ENCODE peak calls at places on chromosomes 7 and 10, in ten cellular contexts. One of them, this sample, is unnamed.
A peak's percentile ranks its signal among the peaks of the same experiment; 100 is the strongest.

GRCh38 chr7:112459645-112460044 is 9.4 kb downstream of the IFRD1 start:
- DNase-seq in GM23248: peak; percentile 14
- DNase-seq in SK-N-SH: no peak
- DNase-seq in IMR-90: no peak
- DNase-seq in GM23338: peak; percentile 12
- DNase-seq in HCT116: no peak
- DNase-seq in Karpas-422: no peak
- DNase-seq in PC-9: no peak
- DNase-seq in hepatocyte: no peak
- DNase-seq in fibroblast of lung: no peak
- DNase-seq in this sample: no peak

GRCh38 chr10:132375116-132375794 is 21.7 kb upstream of the PWWP2B start:
- DNase-seq in SK-N-SH: no peak
- DNase-seq in fibroblast of lung: no peak
- DNase-seq in hepatocyte: no peak
- DNase-seq in GM23338: peak; percentile 47
- DNase-seq in PC-9: no peak
- DNase-seq in IMR-90: no peak
- DNase-seq in GM23248: no peak
- DNase-seq in HCT116: no peak
- DNase-seq in Karpas-422: no peak
- DNase-seq in this sample: no peak

GRCh38 chr10:11901454-11902431 is 78.6 kb downstream of the PROSER2 start:
- DNase-seq in PC-9: no peak
- DNase-seq in hepatocyte: peak; percentile 47
- DNase-seq in Karpas-422: no peak
- DNase-seq in GM23248: peak; percentile 22
- DNase-seq in HCT116: no peak
- DNase-seq in SK-N-SH: no peak
- DNase-seq in fibroblast of lung: no peak
- DNase-seq in IMR-90: peak; percentile 10
- DNase-seq in GM23338: no peak
- DNase-seq in this sample: peak; percentile 16

GRCh38 chr10:123945506-123945905 is 53.9 kb upstream of the CPXM2 start:
- DNase-seq in GM23338: peak; percentile 64
- DNase-seq in HCT116: peak; percentile 63
- DNase-seq in SK-N-SH: no peak
- DNase-seq in IMR-90: peak; percentile 2
- DNase-seq in Karpas-422: peak; percentile 72
- DNase-seq in PC-9: no peak
- DNase-seq in hepatocyte: peak; percentile 37
- DNase-seq in fibroblast of lung: no peak
- DNase-seq in GM23248: peak; percentile 79
- DNase-seq in this sample: no peak

GRCh38 chr7:92717601-92717981 is 118.8 kb downstream of the CDK6 start:
- DNase-seq in fibroblast of lung: peak; percentile 84
- DNase-seq in IMR-90: peak; percentile 66
- DNase-seq in hepatocyte: no peak
- DNase-seq in SK-N-SH: no peak
- DNase-seq in PC-9: no peak
- DNase-seq in Karpas-422: no peak
- DNase-seq in HCT116: no peak
- DNase-seq in GM23338: no peak
- DNase-seq in GM23248: peak; percentile 77
- DNase-seq in this sample: no peak

GRCh38 chr10:85655394-85655793 is 711.2 kb downstream of the GRID1 start:
- DNase-seq in HCT116: no peak
- DNase-seq in SK-N-SH: no peak
- DNase-seq in PC-9: no peak
- DNase-seq in hepatocyte: no peak
- DNase-seq in GM23338: no peak
- DNase-seq in GM23248: no peak
- DNase-seq in Karpas-422: no peak
- DNase-seq in IMR-90: no peak
- DNase-seq in fibroblast of lung: peak; percentile 54
- DNase-seq in this sample: no peak

GRCh38 chr10:119020627-119020946 is 8.9 kb upstream of the NANOS1 start:
- DNase-seq in GM23338: no peak
- DNase-seq in IMR-90: peak; percentile 24
- DNase-seq in GM23248: peak; percentile 77
- DNase-seq in SK-N-SH: no peak
- DNase-seq in hepatocyte: no peak
- DNase-seq in PC-9: peak; percentile 48
- DNase-seq in fibroblast of lung: peak; percentile 45
- DNase-seq in HCT116: no peak
- DNase-seq in Karpas-422: no peak
- DNase-seq in this sample: no peak

GRCh38 chr10:72659694-72660093 is 32.2 kb upstream of the MCU start:
- DNase-seq in HCT116: no peak
- DNase-seq in GM23248: no peak
- DNase-seq in GM23338: peak; percentile 31
- DNase-seq in Karpas-422: no peak
- DNase-seq in fibroblast of lung: peak; percentile 10
- DNase-seq in IMR-90: no peak
- DNase-seq in hepatocyte: no peak
- DNase-seq in PC-9: peak; percentile 8
- DNase-seq in SK-N-SH: no peak
- DNase-seq in this sample: no peak

GRCh38 chr7:100893910-100894763 is 1.6 kb downstream of the ACHE start:
- DNase-seq in GM23338: peak; percentile 34
- DNase-seq in GM23248: no peak
- DNase-seq in hepatocyte: no peak
- DNase-seq in SK-N-SH: peak; percentile 36
- DNase-seq in Karpas-422: no peak
- DNase-seq in HCT116: no peak
- DNase-seq in IMR-90: no peak
- DNase-seq in PC-9: no peak
- DNase-seq in fibroblast of lung: no peak
- DNase-seq in this sample: no peak

GRCh38 chr7:48140001-48140681 is 31.1 kb upstream of the ABCA13 start:
- DNase-seq in GM23248: peak; percentile 33
- DNase-seq in IMR-90: no peak
- DNase-seq in Karpas-422: no peak
- DNase-seq in fibroblast of lung: peak; percentile 13
- DNase-seq in SK-N-SH: no peak
- DNase-seq in GM23338: no peak
- DNase-seq in PC-9: peak; percentile 72
- DNase-seq in HCT116: no peak
- DNase-seq in hepatocyte: peak; percentile 64
- DNase-seq in this sample: peak; percentile 57

GRCh38 chr10:129161184-129161583 is 305.9 kb upstream of the MGMT start:
- DNase-seq in fibroblast of lung: no peak
- DNase-seq in hepatocyte: peak; percentile 30
- DNase-seq in IMR-90: peak; percentile 5
- DNase-seq in SK-N-SH: no peak
- DNase-seq in PC-9: peak; percentile 1
- DNase-seq in GM23338: peak; percentile 91
- DNase-seq in GM23248: peak; percentile 3
- DNase-seq in Karpas-422: no peak
- DNase-seq in HCT116: no peak
- DNase-seq in this sample: peak; percentile 2

GRCh38 chr10:132850246-132850645 is 64.3 kb upstream of the NKX6-2 start:
- DNase-seq in GM23338: no peak
- DNase-seq in GM23248: no peak
- DNase-seq in IMR-90: no peak
- DNase-seq in SK-N-SH: no peak
- DNase-seq in hepatocyte: no peak
- DNase-seq in Karpas-422: no peak
- DNase-seq in fibroblast of lung: no peak
- DNase-seq in PC-9: no peak
- DNase-seq in HCT116: no peak
- DNase-seq in this sample: no peak

GRCh38 chr7:50781371-50781770 is 1.3 kb downstream of the GRB10 start:
- DNase-seq in HCT116: no peak
- DNase-seq in fibroblast of lung: no peak
- DNase-seq in GM23338: no peak
- DNase-seq in PC-9: no peak
- DNase-seq in hepatocyte: no peak
- DNase-seq in GM23248: no peak
- DNase-seq in IMR-90: no peak
- DNase-seq in Karpas-422: no peak
- DNase-seq in SK-N-SH: no peak
- DNase-seq in this sample: no peak

GRCh38 chr10:8048281-8049008 is 6.0 kb upstream of the GATA3 start:
- DNase-seq in GM23338: peak; percentile 27
- DNase-seq in IMR-90: no peak
- DNase-seq in HCT116: no peak
- DNase-seq in hepatocyte: no peak
- DNase-seq in GM23248: no peak
- DNase-seq in PC-9: no peak
- DNase-seq in fibroblast of lung: no peak
- DNase-seq in SK-N-SH: peak; percentile 64
- DNase-seq in Karpas-422: no peak
- DNase-seq in this sample: no peak

GRCh38 chr10:80468002-80468401 is 13.9 kb downstream of the TSPAN14 start:
- DNase-seq in hepatocyte: no peak
- DNase-seq in PC-9: peak; percentile 63
- DNase-seq in GM23338: peak; percentile 87
- DNase-seq in SK-N-SH: peak; percentile 63
- DNase-seq in fibroblast of lung: no peak
- DNase-seq in IMR-90: no peak
- DNase-seq in Karpas-422: no peak
- DNase-seq in GM23248: no peak
- DNase-seq in HCT116: no peak
- DNase-seq in this sample: peak; percentile 90

GRCh38 chr7:24477807-24478655 is 95.2 kb upstream of the PALS2 start:
- DNase-seq in GM23248: peak; percentile 88
- DNase-seq in Karpas-422: no peak
- DNase-seq in fibroblast of lung: peak; percentile 89
- DNase-seq in hepatocyte: peak; percentile 66
- DNase-seq in SK-N-SH: no peak
- DNase-seq in IMR-90: peak; percentile 90
- DNase-seq in GM23338: peak; percentile 85
- DNase-seq in PC-9: peak; percentile 37
- DNase-seq in HCT116: no peak
- DNase-seq in this sample: peak; percentile 65

GRCh38 chr7:24480501-24480900 is 92.8 kb upstream of the PALS2 start:
- DNase-seq in fibroblast of lung: no peak
- DNase-seq in GM23248: no peak
- DNase-seq in hepatocyte: no peak
- DNase-seq in IMR-90: no peak
- DNase-seq in GM23338: no peak
- DNase-seq in HCT116: no peak
- DNase-seq in Karpas-422: no peak
- DNase-seq in PC-9: no peak
- DNase-seq in SK-N-SH: no peak
- DNase-seq in this sample: no peak

GRCh38 chr7:24476227-24476626 is 97.0 kb upstream of the PALS2 start:
- DNase-seq in GM23338: no peak
- DNase-seq in SK-N-SH: no peak
- DNase-seq in Karpas-422: no peak
- DNase-seq in GM23248: no peak
- DNase-seq in PC-9: no peak
- DNase-seq in IMR-90: no peak
- DNase-seq in HCT116: no peak
- DNase-seq in fibroblast of lung: no peak
- DNase-seq in hepatocyte: no peak
- DNase-seq in this sample: no peak

GRCh38 chr7:24475573-24475972 is 97.7 kb upstream of the PALS2 start:
- DNase-seq in fibroblast of lung: no peak
- DNase-seq in GM23338: peak; percentile 68
- DNase-seq in Karpas-422: no peak
- DNase-seq in SK-N-SH: no peak
- DNase-seq in HCT116: no peak
- DNase-seq in hepatocyte: no peak
- DNase-seq in PC-9: no peak
- DNase-seq in IMR-90: no peak
- DNase-seq in GM23248: no peak
- DNase-seq in this sample: no peak

DNA sequence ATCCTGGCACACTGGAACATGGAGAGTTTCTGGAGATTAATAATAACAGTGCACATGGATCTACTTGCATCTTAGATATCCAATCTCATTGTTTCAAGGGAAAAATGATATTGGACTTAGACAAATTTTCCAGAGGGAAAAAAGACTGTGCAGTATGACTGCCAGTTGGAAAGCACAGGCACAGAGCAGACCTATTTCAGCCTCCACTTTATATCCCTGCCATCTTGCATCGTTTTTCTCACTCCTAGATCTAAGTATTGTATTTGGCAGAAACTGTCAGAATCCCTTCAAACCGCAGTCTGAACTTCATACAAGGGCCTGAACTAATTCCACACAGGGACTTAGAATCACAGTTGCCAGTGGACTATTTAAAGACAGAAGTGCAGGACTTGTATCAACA is 95.9 kb upstream of the PALS2 start:
- DNase-seq in IMR-90: no peak
- DNase-seq in PC-9: no peak
- DNase-seq in hepatocyte: no peak
- DNase-seq in GM23338: no peak
- DNase-seq in Karpas-422: no peak
- DNase-seq in GM23248: peak; percentile 39
- DNase-seq in HCT116: no peak
- DNase-seq in fibroblast of lung: no peak
- DNase-seq in SK-N-SH: no peak
- DNase-seq in this sample: no peak
- H2AFZ ChIP-seq in IMR-90: peak overlapping the region; percentile 67
- H2AFZ ChIP-seq in PC-9: peak overlapping the region; percentile 69
- H2AFZ ChIP-seq in hepatocyte: no peak overlapping the region
- H2AFZ ChIP-seq in GM23338: no peak overlapping the region
- H2AFZ ChIP-seq in Karpas-422: no peak overlapping the region
- H2AFZ ChIP-seq in GM23248: peak overlapping the region; percentile 81
- H2AFZ ChIP-seq in HCT116: peak overlapping the region; percentile 47
- H2AFZ ChIP-seq in fibroblast of lung: peak overlapping the region; percentile 52
- H2AFZ ChIP-seq in SK-N-SH: no peak overlapping the region
- H2AFZ ChIP-seq in this sample: peak overlapping the region; percentile 53

GRCh38 chr7:66921396-66921917 is 432 bp downstream of the TMEM248 start:
- DNase-seq in IMR-90: peak; percentile 52
- DNase-seq in fibroblast of lung: peak; percentile 55
- DNase-seq in HCT116: no peak
- DNase-seq in GM23338: peak; percentile 48
- DNase-seq in GM23248: peak; percentile 71
- DNase-seq in SK-N-SH: peak; percentile 88
- DNase-seq in PC-9: no peak
- DNase-seq in hepatocyte: peak; percentile 46
- DNase-seq in Karpas-422: no peak
- DNase-seq in this sample: no peak
- H2AFZ ChIP-seq in IMR-90: peak overlapping the region; percentile 100
- H2AFZ ChIP-seq in fibroblast of lung: no peak overlapping the region
- H2AFZ ChIP-seq in HCT116: no peak overlapping the region
- H2AFZ ChIP-seq in GM23338: peak overlapping the region; percentile 85
- H2AFZ ChIP-seq in GM23248: peak overlapping the region; percentile 75
- H2AFZ ChIP-seq in SK-N-SH: peak overlapping the region; percentile 40
- H2AFZ ChIP-seq in PC-9: peak overlapping the region; percentile 71
- H2AFZ ChIP-seq in hepatocyte: peak overlapping the region; percentile 55
- H2AFZ ChIP-seq in Karpas-422: no peak overlapping the region
- H2AFZ ChIP-seq in this sample: peak overlapping the region; percentile 18

GRCh38 chr7:74083928-74084721 is 521 bp downstream of the LIMK1 start:
- DNase-seq in SK-N-SH: peak; percentile 91
- DNase-seq in GM23248: peak; percentile 85
- DNase-seq in fibroblast of lung: peak; percentile 55
- DNase-seq in Karpas-422: peak; percentile 52
- DNase-seq in HCT116: no peak
- DNase-seq in PC-9: peak; percentile 75
- DNase-seq in GM23338: peak; percentile 59
- DNase-seq in IMR-90: peak; percentile 59
- DNase-seq in hepatocyte: peak; percentile 67
- DNase-seq in this sample: peak; percentile 36
- H2AFZ ChIP-seq in SK-N-SH: peak overlapping the region; percentile 88
- H2AFZ ChIP-seq in GM23248: peak overlapping the region; percentile 81
- H2AFZ ChIP-seq in fibroblast of lung: no peak overlapping the region
- H2AFZ ChIP-seq in Karpas-422: peak overlapping the region; percentile 14
- H2AFZ ChIP-seq in HCT116: no peak overlapping the region
- H2AFZ ChIP-seq in PC-9: peak overlapping the region; percentile 85
- H2AFZ ChIP-seq in GM23338: peak overlapping the region; percentile 63
- H2AFZ ChIP-seq in IMR-90: peak overlapping the region; percentile 77
- H2AFZ ChIP-seq in hepatocyte: peak overlapping the region; percentile 86
- H2AFZ ChIP-seq in this sample: peak overlapping the region; percentile 39

GRCh38 chr7:151519765-151520418 is at the start of gene RHEB:
- DNase-seq in fibroblast of lung: peak; percentile 99
- DNase-seq in Karpas-422: peak; percentile 99
- DNase-seq in GM23248: peak; percentile 99
- DNase-seq in GM23338: peak; percentile 99
- DNase-seq in PC-9: peak; percentile 99
- DNase-seq in HCT116: peak; percentile 98
- DNase-seq in hepatocyte: peak; percentile 100
- DNase-seq in SK-N-SH: peak; percentile 99
- DNase-seq in IMR-90: peak; percentile 99
- DNase-seq in this sample: peak; percentile 99
- H2AFZ ChIP-seq in fibroblast of lung: peak within 1 kb of the TSS; percentile 24
- H2AFZ ChIP-seq in Karpas-422: peak within 1 kb of the TSS; percentile 65
- H2AFZ ChIP-seq in GM23248: peak within 1 kb of the TSS; percentile 97
- H2AFZ ChIP-seq in GM23338: peak within 1 kb of the TSS; percentile 96
- H2AFZ ChIP-seq in PC-9: peak within 1 kb of the TSS; percentile 97
- H2AFZ ChIP-seq in HCT116: no peak within 1 kb of the TSS
- H2AFZ ChIP-seq in hepatocyte: no peak within 1 kb of the TSS
- H2AFZ ChIP-seq in SK-N-SH: peak within 1 kb of the TSS; percentile 90
- H2AFZ ChIP-seq in IMR-90: peak within 1 kb of the TSS; percentile 98
- H2AFZ ChIP-seq in this sample: peak within 1 kb of the TSS; percentile 83

This sample was measured in endothelial cell of umbilical vein.